ENCODE peak calls at places on chromosomes 7 and 10, in four cellular contexts. U, A, H and R are unnamed samples.

GRCh38 chr7:137636376-137636775 is 210.4 kb downstream of the DGKI start:
- DNase-seq in U (no peak), A (no peak), H (no peak), R (no peak)

GRCh38 chr10:69317175-69318086 is 39.1 kb downstream of the HK1 start:
- DNase-seq in U (no peak), A (no peak), H (no peak), R (no peak)

GRCh38 chr10:72171175-72171630 is 44.6 kb upstream of the ANAPC16 start:
- DNase-seq in U (peak; percentile 81), A (no peak), H (no peak), R (no peak)

GRCh38 chr10:73772280-73773151 is 9.3 kb upstream of the CHCHD1 start:
- DNase-seq in U (peak; percentile 62), A (peak; percentile 75), H (peak; percentile 48), R (peak; percentile 38)

GRCh38 chr7:90594791-90595317 is 1.3 kb upstream of the CDK14 start:
- DNase-seq in U (peak; percentile 90), A (no peak), H (no peak), R (no peak)

GRCh38 chr7:127935847-127936376 is 95.3 kb downstream of the LRRC4 start:
- DNase-seq in U (no peak), A (no peak), H (no peak), R (no peak)

GRCh38 chr7:42091461-42092229 is 145.4 kb downstream of the GLI3 start:
- DNase-seq in U (no peak), A (no peak), H (no peak), R (no peak)

GRCh38 chr10:59709472-59710125 is at the start of gene SLC16A9:
- DNase-seq in U (peak; percentile 22), A (peak; percentile 53), H (no peak), R (peak; percentile 31)

GRCh38 chr7:66187894-66188293 is 17.2 kb upstream of the TPST1 start:
- DNase-seq in U (no peak), A (no peak), H (no peak), R (no peak)

GRCh38 chr10:110803830-110804338 is 67.8 kb upstream of the PDCD4 start:
- DNase-seq in U (no peak), A (no peak), H (no peak), R (no peak)

GRCh38 chr10:79176949-79177602 is 108.3 kb downstream of the ZMIZ1 start:
- DNase-seq in U (no peak), A (no peak), H (no peak), R (no peak)

GRCh38 chr7:49324707-49325106 is 400.4 kb downstream of the CDC14C start:
- DNase-seq in U (no peak), A (no peak), H (no peak), R (no peak)

GRCh38 chr10:71092812-71093391 is 119.5 kb upstream of the UNC5B start:
- DNase-seq in U (no peak), A (no peak), H (no peak), R (no peak)

GRCh38 chr10:49318028-49318427 is 19.1 kb downstream of the C10orf71 start:
- DNase-seq in U (no peak), A (no peak), H (no peak), R (no peak)

GRCh38 chr7:104979167-104979841 is 34.7 kb upstream of the KMT2E start:
- DNase-seq in U (peak; percentile 50), A (no peak), H (no peak), R (no peak)

GRCh38 chr7:74522281-74522905 is 68.7 kb downstream of the GTF2IRD1 start:
- DNase-seq in U (no peak), A (no peak), H (no peak), R (no peak)

GRCh38 chr7:38703093-38703492 is 71.9 kb upstream of the AMPH start:
- DNase-seq in U (no peak), A (no peak), H (no peak), R (no peak)

GRCh38 chr7:154744226-154744860 is 258.6 kb downstream of the PAXIP1 start:
- DNase-seq in U (no peak), A (peak; percentile 72), H (no peak), R (no peak)

GRCh38 chr7:80259-81236 is 111.8 kb upstream of the FAM20C start:
- DNase-seq in U (no peak), A (no peak), H (no peak), R (no peak)

GRCh38 chr10:24920907-24921881 is 31.2 kb downstream of the PRTFDC1 start:
- DNase-seq in U (peak; percentile 97), A (peak; percentile 78), H (peak; percentile 85), R (peak; percentile 40)

GRCh38 chr7:151395036-151395367 is 14.8 kb downstream of the WDR86 start:
- DNase-seq in U (no peak), A (no peak), H (no peak), R (no peak)

GRCh38 chr7:50397320-50397970 is 52.7 kb downstream of the FIGNL1 start:
- DNase-seq in U (no peak), A (no peak), H (no peak), R (no peak)

GRCh38 chr10:22230331-22230833 is 12.6 kb upstream of the EBLN1 start:
- DNase-seq in U (peak; percentile 51), A (no peak), H (no peak), R (no peak)

GRCh38 chr7:112503361-112504023 is 22.7 kb downstream of the LSMEM1 start:
- DNase-seq in U (no peak), A (no peak), H (no peak), R (no peak)

GRCh38 chr7:135855836-135856235 is 107.2 kb upstream of the FAM180A start:
- DNase-seq in U (no peak), A (no peak), H (no peak), R (no peak)

GRCh38 chr10:88281592-88282268 is 301.4 kb downstream of the RNLS start:
- DNase-seq in U (peak; percentile 56), A (no peak), H (no peak), R (no peak)

GRCh38 chr10:660413-660979 is 29.0 kb downstream of the DIP2C start:
- DNase-seq in U (no peak), A (no peak), H (no peak), R (no peak)

GRCh38 chr7:26367219-26367711 is 75.6 kb downstream of the SNX10 start:
- DNase-seq in U (no peak), A (no peak), H (no peak), R (no peak)

GRCh38 chr7:26369519-26370385 is 78.1 kb downstream of the SNX10 start:
- DNase-seq in U (peak; percentile 41), A (no peak), H (no peak), R (no peak)

GRCh38 chr7:26365077-26365896 is 73.6 kb downstream of the SNX10 start:
- DNase-seq in U (peak; percentile 70), A (no peak), H (peak; percentile 57), R (no peak)

GRCh38 chr7:26365897-26366267 is 74.2 kb downstream of the SNX10 start:
- DNase-seq in U (no peak), A (no peak), H (no peak), R (no peak)

DNA sequence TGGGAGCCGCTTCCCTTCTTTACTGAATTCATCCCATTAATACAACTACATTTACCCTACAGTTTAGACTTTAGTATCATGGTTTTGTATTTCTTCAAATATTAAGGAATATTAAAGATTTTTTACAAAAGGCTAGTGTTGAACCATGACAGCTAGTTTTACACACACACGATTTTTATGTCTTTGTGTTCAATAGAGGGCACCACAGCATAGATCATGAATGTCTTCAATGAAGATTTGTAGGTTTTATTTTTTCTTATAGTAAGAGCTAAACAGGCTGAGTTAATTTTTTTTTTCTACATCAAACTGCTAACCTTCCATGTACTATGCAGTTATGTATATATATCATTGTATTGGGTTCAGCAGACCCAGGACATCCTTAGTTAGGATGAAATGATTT is 76.9 kb downstream of the SNX10 start:
- DNase-seq in U (no peak), A (no peak), H (no peak), R (no peak)
- TF ChIP-seq CTCF in U (no peak), A (no peak), H (no peak), R (no peak)

GRCh38 chr7:82696631-82697030 is 253.1 kb upstream of the CACNA2D1 start:
- DNase-seq in U (no peak), A (no peak), H (no peak), R (no peak)
- TF ChIP-seq CTCF in U (no peak), A (no peak), H (no peak), R (no peak)

GRCh38 chr10:26221571-26221970 is 5.0 kb downstream of the GAD2 start:
- DNase-seq in U (no peak), A (no peak), H (no peak), R (no peak)
- TF ChIP-seq CTCF in U (no peak), A (no peak), H (no peak), R (no peak)

GRCh38 chr7:117403737-117404136 is 23.6 kb downstream of the ASZ1 start:
- DNase-seq in U (no peak), A (no peak), H (no peak), R (no peak)

GRCh38 chr7:117402109-117402508 is 25.2 kb downstream of the ASZ1 start:
- DNase-seq in U (peak; percentile 20), A (no peak), H (no peak), R (no peak)

GRCh38 chr7:117399820-117400422 is 27.4 kb downstream of the ASZ1 start:
- DNase-seq in U (no peak), A (no peak), H (no peak), R (no peak)

GRCh38 chr7:117401293-117402002 is 25.8 kb downstream of the ASZ1 start:
- DNase-seq in U (peak; percentile 12), A (no peak), H (no peak), R (no peak)

GRCh38 chr7:117405519-117405918 is 21.8 kb downstream of the ASZ1 start:
- DNase-seq in U (no peak), A (no peak), H (no peak), R (no peak)
- TF ChIP-seq CTCF in U (peak; percentile 11), A (no peak), H (peak; percentile 12), R (no peak)

GRCh38 chr7:8051373-8051772 is 82.8 kb downstream of the GLCCI1 start:
- DNase-seq in U (no peak), A (no peak), H (no peak), R (no peak)
- TF ChIP-seq CTCF in U (no peak), A (no peak), H (no peak), R (no peak)

GRCh38 chr10:120221873-120222485 is 235.0 kb upstream of the PLPP4 start:
- DNase-seq in U (peak; percentile 35), A (no peak), H (no peak), R (no peak)
- TF ChIP-seq CTCF in U (peak; percentile 77), A (no peak), H (no peak), R (no peak)

DNA sequence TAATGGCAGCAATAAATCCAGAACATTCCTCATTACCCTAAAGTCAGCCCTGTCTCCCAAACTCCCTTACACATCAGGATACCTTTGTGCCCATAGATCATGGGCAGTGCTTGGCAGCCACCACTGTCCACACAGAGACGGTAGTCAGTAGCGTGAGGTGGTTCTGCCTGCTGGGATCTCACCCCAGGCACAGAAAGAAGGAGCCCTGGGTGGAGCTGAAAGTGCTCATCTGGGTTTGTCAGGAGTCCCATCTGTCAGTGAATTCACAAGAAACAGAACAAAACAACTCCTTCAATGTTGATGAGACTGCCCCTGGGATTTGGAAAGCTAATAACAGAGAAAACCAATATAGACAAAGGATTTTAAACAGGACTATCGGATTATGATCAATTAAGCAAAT is 90.2 kb upstream of the PRSS58 start:
- DNase-seq in U (no peak), A (no peak), H (no peak), R (no peak)
- TF ChIP-seq CTCF in U (no peak), A (no peak), H (no peak), R (no peak)